ENCODE peak calls at places on chromosome 4, in six cellular contexts. D, A, O, V, R and W are unnamed samples.
A peak's percentile ranks its signal among the peaks of the same experiment; 100 is the strongest.

GRCh38 chr4:73952352-73952751 is 29.5 kb downstream of the PF4 start:
- DNase-seq in V (no peak), D (no peak), R (no peak), A (no peak), O (no peak), W (no peak)

GRCh38 chr4:40912455-40913055 is 162.8 kb downstream of the NSUN7 start:
- DNase-seq in D (no peak), V (no peak), A (no peak), O (no peak), R (peak; percentile 64), W (no peak)

GRCh38 chr4:16026155-16026761 is 57.6 kb downstream of the PROM1 start:
- DNase-seq in A (no peak), V (no peak), O (peak; percentile 54), R (peak; percentile 62), D (no peak), W (no peak)

GRCh38 chr4:56658410-56659003 is 22.6 kb downstream of the HOPX start:
- DNase-seq in V (no peak), R (no peak), O (peak; percentile 85), D (no peak), A (no peak), W (no peak)

GRCh38 chr4:71709961-71710360 is 73.9 kb downstream of the GC start:
- DNase-seq in V (no peak), O (no peak), R (peak; percentile 15), D (no peak), A (no peak), W (no peak)

GRCh38 chr4:5979981-5980380 is 38.2 kb downstream of the C4orf50 start:
- DNase-seq in V (no peak), A (no peak), R (peak; percentile 23), D (peak; percentile 24), O (peak; percentile 6), W (no peak)

GRCh38 chr4:34974313-34974680 is 1270.0 kb downstream of the ARAP2 start:
- DNase-seq in D (no peak), R (no peak), A (no peak), O (no peak), V (no peak), W (no peak)

GRCh38 chr4:147477439-147477838 is 3.5 kb upstream of the EDNRA start:
- DNase-seq in V (no peak), O (no peak), A (no peak), R (no peak), D (no peak), W (no peak)

GRCh38 chr4:1793496-1793840 is 375 bp downstream of the FGFR3 start:
- DNase-seq in V (no peak), R (peak; percentile 59), O (peak; percentile 12), A (no peak), D (peak; percentile 58), W (no peak)
- H3K4me3 ChIP-seq in V (peak overlapping the region; percentile 74), R (peak overlapping the region; percentile 67), O (peak overlapping the region; percentile 23), A (peak overlapping the region; percentile 42), D (peak overlapping the region; percentile 62), W (peak overlapping the region; percentile 42)

GRCh38 chr4:26682436-26682835 is 98.6 kb downstream of the TBC1D19 start:
- DNase-seq in A (no peak), D (no peak), R (no peak), O (no peak), V (no peak), W (no peak)

GRCh38 chr4:26692014-26692726 is 108.3 kb downstream of the TBC1D19 start:
- DNase-seq in R (peak; percentile 56), O (peak; percentile 34), D (no peak), V (no peak), A (no peak), W (peak; percentile 28)

GRCh38 chr4:26687728-26688127 is 103.8 kb downstream of the TBC1D19 start:
- DNase-seq in O (peak; percentile 97), V (no peak), D (no peak), R (peak; percentile 85), A (no peak), W (peak; percentile 78)
- H3K36me3 ChIP-seq in O (no peaks in the 10 kb centered on the region), V (no peaks in the 10 kb centered on the region), D (no peaks in the 10 kb centered on the region), R (peaks cover 12% of the 10 kb centered on the region), A (no peaks in the 10 kb centered on the region), W (peaks cover 3% of the 10 kb centered on the region)

GRCh38 chr4:104420766-104421165 is 73.9 kb downstream of the CXXC4 start:
- DNase-seq in O (peak; percentile 41), R (no peak), V (no peak), D (no peak), A (no peak), W (no peak)

GRCh38 chr4:104425948-104426347 is 68.7 kb downstream of the CXXC4 start:
- DNase-seq in A (no peak), O (no peak), V (no peak), D (no peak), R (no peak), W (no peak)

GRCh38 chr4:104421576-104421975 is 73.1 kb downstream of the CXXC4 start:
- DNase-seq in V (no peak), A (no peak), R (no peak), O (peak; percentile 51), D (no peak), W (no peak)

GRCh38 chr4:104424368-104424921 is 70.2 kb downstream of the CXXC4 start:
- DNase-seq in V (no peak), A (no peak), O (no peak), R (no peak), D (no peak), W (no peak)

DNA sequence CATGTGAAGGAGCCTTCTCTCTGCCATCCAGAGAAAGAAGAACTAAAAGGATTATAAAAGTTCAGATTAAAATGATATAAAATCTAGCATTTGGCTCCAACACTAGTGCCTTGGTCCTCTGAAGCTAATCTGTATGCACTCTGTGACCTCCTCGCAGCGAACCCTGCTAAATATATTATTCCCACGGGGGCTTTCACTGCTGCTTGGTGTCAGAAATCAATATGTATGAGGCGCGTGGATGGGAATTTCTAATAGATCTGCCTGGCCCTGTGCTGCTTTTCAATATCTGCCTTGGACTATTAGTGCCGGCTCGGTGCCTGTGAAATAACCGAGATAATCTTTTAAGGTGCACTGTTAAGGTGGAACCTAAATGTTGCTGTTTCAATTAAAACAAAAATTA is 69.7 kb downstream of the CXXC4 start:
- DNase-seq in V (no peak), D (no peak), O (no peak), R (no peak), A (no peak), W (no peak)
- H3K4me3 ChIP-seq in V (peak overlapping the region; percentile 51), D (peak overlapping the region; percentile 35), O (no peak overlapping the region), R (no peak overlapping the region), A (peak overlapping the region; percentile 31), W (no peak overlapping the region)

GRCh38 chr4:1239949-1240305 is 9.0 kb downstream of the CTBP1 start:
- DNase-seq in D (no peak), V (no peak), R (no peak), A (no peak), O (no peak), W (no peak)
- H3K36me3 ChIP-seq in D (peaks cover 45% of the 10 kb centered on the region), V (no peaks in the 10 kb centered on the region), R (peaks cover 3% of the 10 kb centered on the region), A (peaks cover 6% of the 10 kb centered on the region), O (peaks cover 43% of the 10 kb centered on the region), W (peaks cover 30% of the 10 kb centered on the region)

GRCh38 chr4:3231431-3231980 is 17.5 kb upstream of the MSANTD1 start:
- DNase-seq in A (no peak), O (peak; percentile 23), D (no peak), V (no peak), R (peak; percentile 38), W (no peak)
- H3K4me3 ChIP-seq in A (no peak overlapping the region), O (no peak overlapping the region), D (no peak overlapping the region), V (no peak overlapping the region), R (no peak overlapping the region), W (no peak overlapping the region)